ENCODE peak calls at places on chromosomes 2 and 18, in four cellular contexts. C is CD8-positive, alpha-beta T cell; I is Caco-2; Q is small intestine. Y is an unnamed sample.

GRCh38 chr2:48205137-48205798 is 299.0 kb upstream of the FBXO11 start:
- DNase-seq in Q (peak; percentile 5), I (no peak), C (no peak), Y (peak; percentile 68)

GRCh38 chr2:48200591-48201293 is 294.4 kb upstream of the FBXO11 start:
- DNase-seq in I (no peak), Q (no peak), C (no peak), Y (no peak)

GRCh38 chr2:74856004-74856578 is 22.2 kb downstream of the HK2 start:
- DNase-seq in I (peak; percentile 71), C (no peak), Q (peak; percentile 62), Y (no peak)

GRCh38 chr2:133338224-133338623 is 230.0 kb downstream of the NCKAP5 start:
- DNase-seq in C (no peak), Q (no peak), I (no peak), Y (no peak)

GRCh38 chr2:74260495-74260894 is 62.1 kb downstream of the MTHFD2 start:
- DNase-seq in I (no peak), C (no peak), Q (no peak), Y (no peak)

GRCh38 chr2:112542974-112543760 is 902 bp downstream of the POLR1B start:
- DNase-seq in C (no peak), Q (peak; percentile 17), I (peak; percentile 10), Y (peak; percentile 54)

GRCh38 chr2:39304729-39305128 is 61.0 kb upstream of the CDKL4 start:
- DNase-seq in Q (no peak), I (no peak), C (no peak), Y (no peak)

GRCh38 chr2:230814616-230815015 is 50.1 kb upstream of the ITM2C start:
- DNase-seq in I (no peak), Q (no peak), C (no peak), Y (no peak)

GRCh38 chr2:70985283-70985688 is 6.9 kb downstream of the ANKRD53 start:
- DNase-seq in Q (no peak), C (no peak), I (no peak), Y (no peak)

GRCh38 chr2:171741189-171741588 is 53.9 kb downstream of the DYNC1I2 start:
- DNase-seq in I (no peak), Q (no peak), C (no peak), Y (no peak)

GRCh38 chr2:235494716-235495372 is 1.0 kb downstream of the AGAP1 start:
- DNase-seq in I (peak; percentile 36), C (no peak), Q (peak; percentile 41), Y (peak; percentile 40)

GRCh38 chr2:230960026-230960425 is 35.0 kb upstream of the GPR55 start:
- DNase-seq in Q (no peak), C (no peak), I (no peak), Y (no peak)

GRCh38 chr2:84160461-84160860 is 298.6 kb downstream of the SUCLG1 start:
- DNase-seq in C (no peak), I (no peak), Q (no peak), Y (no peak)

GRCh38 chr2:43774617-43775016 is 778 bp downstream of the DYNC2LI1 start:
- DNase-seq in Q (peak; percentile 33), I (no peak), C (no peak), Y (no peak)

GRCh38 chr2:48482313-48482712 is 47.6 kb upstream of the STON1 start:
- DNase-seq in Q (no peak), C (no peak), I (no peak), Y (no peak)

GRCh38 chr2:45237850-45238542 is 228.7 kb upstream of the SIX2 start:
- DNase-seq in I (peak; percentile 63), C (no peak), Q (peak; percentile 17), Y (no peak)

GRCh38 chr2:159811232-159811631 is 13.2 kb upstream of the CD302 start:
- DNase-seq in I (no peak), C (no peak), Q (no peak), Y (peak; percentile 25)

GRCh38 chr2:242065456-242065855 is 195.9 kb downstream of the RTP5 start:
- DNase-seq in Q (peak; percentile 25), I (no peak), C (no peak), Y (no peak)

GRCh38 chr2:4930704-4931103 is 761.5 kb upstream of the SOX11 start:
- DNase-seq in Q (no peak), I (no peak), C (no peak), Y (no peak)

GRCh38 chr2:179107737-179108136 is 57.8 kb upstream of the CCDC141 start:
- DNase-seq in C (no peak), I (no peak), Q (peak; percentile 91), Y (no peak)

GRCh38 chr2:132416080-132416911 is at the start of gene GPR39:
- DNase-seq in I (peak; percentile 99), Q (peak; percentile 98), C (no peak), Y (peak; percentile 26)

GRCh38 chr18:77049938-77050337 is 82.6 kb downstream of the MBP start:
- DNase-seq in C (no peak), I (no peak), Q (no peak), Y (no peak)

GRCh38 chr2:64453710-64454315 is at the start of gene LGALSL:
- DNase-seq in Q (peak; percentile 87), I (peak; percentile 94), C (peak; percentile 1), Y (peak; percentile 61)

GRCh38 chr2:96353032-96353561 is 17.5 kb downstream of the NCAPH start:
- DNase-seq in I (no peak), Q (no peak), C (no peak), Y (no peak)

GRCh38 chr2:119464977-119465376 is 33.3 kb downstream of the TMEM37 start:
- DNase-seq in C (no peak), I (no peak), Q (no peak), Y (no peak)

GRCh38 chr2:238688197-238689153 is 159.4 kb upstream of the TWIST2 start:
- DNase-seq in I (no peak), Q (no peak), C (no peak), Y (no peak)

GRCh38 chr18:41593276-41593675 is 361.8 kb upstream of the PIK3C3 start:
- DNase-seq in I (no peak), C (no peak), Q (no peak), Y (no peak)

GRCh38 chr2:63751901-63752300 is 89.8 kb upstream of the UGP2 start:
- DNase-seq in I (no peak), Q (no peak), C (no peak), Y (no peak)

GRCh38 chr2:28753043-28753683 is 1.5 kb downstream of the PPP1CB start:
- DNase-seq in C (no peak), Q (peak; percentile 81), I (peak; percentile 81), Y (peak; percentile 67)

GRCh38 chr2:192741889-192742288 is 547.2 kb upstream of the TMEFF2 start:
- DNase-seq in I (peak; percentile 12), C (no peak), Q (no peak), Y (peak; percentile 24)

GRCh38 chr2:159506764-159507406 is 109.5 kb downstream of the BAZ2B start:
- DNase-seq in C (no peak), I (no peak), Q (peak; percentile 88), Y (no peak)

GRCh38 chr2:188677182-188677581 is 297.0 kb upstream of the COL3A1 start:
- DNase-seq in I (no peak), C (no peak), Q (no peak), Y (no peak)

GRCh38 chr2:98157557-98157956 is 70.6 kb downstream of the VWA3B start:
- DNase-seq in Q (peak; percentile 25), I (peak; percentile 46), C (no peak), Y (peak; percentile 56)

DNA sequence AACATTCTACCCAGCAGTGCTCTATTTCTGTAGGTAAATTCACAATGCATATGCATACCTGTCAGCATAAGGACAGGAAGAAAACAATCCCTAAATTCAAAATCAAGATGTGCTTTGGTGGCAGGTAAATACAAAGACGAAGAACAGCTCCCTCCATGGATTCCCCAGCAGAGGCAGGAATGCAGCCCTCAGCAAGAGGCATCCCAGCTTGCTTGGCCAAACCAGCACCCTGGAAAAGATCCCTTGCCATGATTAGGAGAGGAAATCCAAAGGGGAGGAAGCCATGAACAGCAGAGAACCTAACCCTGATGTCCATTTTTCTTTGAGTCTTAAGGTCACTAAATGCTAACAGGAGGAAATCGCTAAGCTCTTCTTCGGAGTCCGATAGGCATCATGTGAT is 91.2 kb downstream of the KCTD1 start:
- DNase-seq in Q (no peak), I (no peak), C (no peak), Y (no peak)
- H3K36me3 ChIP-seq in Q (no peaks in the 10 kb centered on the region), I (no peaks in the 10 kb centered on the region), C (no peaks in the 10 kb centered on the region), Y (peaks cover 4% of the 10 kb centered on the region)

GRCh38 chr2:8102470-8102869 is 579.4 kb upstream of the ID2 start:
- DNase-seq in I (no peak), C (no peak), Q (no peak), Y (no peak)

GRCh38 chr2:8107162-8107561 is 574.7 kb upstream of the ID2 start:
- DNase-seq in C (no peak), Q (no peak), I (no peak), Y (no peak)

GRCh38 chr2:8110716-8111115 is 571.1 kb upstream of the ID2 start:
- DNase-seq in C (no peak), I (no peak), Q (no peak), Y (no peak)

GRCh38 chr2:8103085-8103708 is 578.7 kb upstream of the ID2 start:
- DNase-seq in Q (peak; percentile 94), I (peak; percentile 66), C (no peak), Y (no peak)

DNA sequence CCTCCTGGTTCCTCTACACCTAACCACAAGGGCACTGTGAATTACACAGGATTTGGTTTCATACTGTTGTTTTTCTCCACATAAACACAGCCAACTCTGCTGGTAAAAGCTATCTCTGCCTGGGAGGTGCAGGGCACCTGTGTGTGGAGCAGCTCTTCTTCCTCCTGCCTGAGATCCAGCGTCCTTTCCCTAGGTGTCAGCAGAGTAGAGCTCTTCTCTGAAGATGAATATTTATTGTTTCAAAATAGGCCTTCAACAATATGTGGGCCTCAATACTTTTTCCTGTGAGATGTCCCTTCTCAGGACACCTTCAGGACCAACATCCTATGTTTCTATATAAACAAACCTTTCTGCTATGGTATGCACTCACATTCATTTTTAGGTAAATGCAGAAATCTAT is 573.9 kb upstream of the ID2 start:
- DNase-seq in C (no peak), I (no peak), Q (no peak), Y (no peak)
- H3K4me1 ChIP-seq in C (no peaks in the 10 kb centered on the region), I (peaks cover 14% of the 10 kb centered on the region), Q (peaks cover 6% of the 10 kb centered on the region), Y (no peaks in the 10 kb centered on the region)

GRCh38 chr2:201261471-201261870 is 1.1 kb downstream of the CASP8 start:
- DNase-seq in C (peak; percentile 35), Q (peak; percentile 24), I (no peak), Y (no peak)
- H3K4me3 ChIP-seq in C (peak overlapping the region; percentile 56), Q (peak overlapping the region; percentile 19), I (no peak overlapping the region), Y (no peak overlapping the region)

GRCh38 chr2:16559263-16559662 is 106.4 kb downstream of the CYRIA start:
- DNase-seq in C (no peak), I (no peak), Q (no peak), Y (no peak)
- H3K36me3 ChIP-seq in C (no peaks in the 10 kb centered on the region), I (no peaks in the 10 kb centered on the region), Q (peaks cover 2% of the 10 kb centered on the region), Y (no peaks in the 10 kb centered on the region)

GRCh38 chr2:219250044-219250781 is 2.8 kb upstream of the TUBA4B start:
- DNase-seq in Q (no peak), I (no peak), C (no peak), Y (no peak)
- H3K4me1 ChIP-seq in Q (peaks cover 22% of the 10 kb centered on the region), I (peaks cover 39% of the 10 kb centered on the region), C (peaks cover 71% of the 10 kb centered on the region), Y (peaks cover 15% of the 10 kb centered on the region)

DNA sequence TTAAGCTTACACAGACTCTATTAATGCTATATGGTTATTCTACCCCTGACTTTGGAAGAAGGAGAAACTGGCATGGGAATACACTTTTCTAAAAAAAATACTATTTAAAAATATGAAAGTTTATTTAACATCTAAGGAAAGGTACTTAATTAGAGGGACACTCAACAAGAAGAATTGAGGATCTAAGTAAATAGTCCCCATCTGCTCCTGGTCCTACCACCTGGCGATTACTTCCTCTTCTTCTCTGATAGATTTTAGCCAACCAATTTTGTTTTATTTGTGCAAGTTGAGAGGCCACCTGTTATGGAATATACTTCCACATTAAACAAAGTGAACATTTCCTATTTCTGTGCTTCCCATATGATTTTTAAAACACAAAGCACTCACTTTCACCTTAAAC is 111.7 kb downstream of the BCL2 start:
- DNase-seq in I (no peak), C (no peak), Q (no peak), Y (no peak)
- H3K4me3 ChIP-seq in I (no peak overlapping the region), C (peak overlapping the region; percentile 33), Q (no peak overlapping the region), Y (no peak overlapping the region)

Y was measured in HAP-1.